ENCODE peak calls at places on chromosomes 3 and 15, in ten cellular contexts. C is stimulated activated CD4-positive, alpha-beta T cell treated with anti-CD3 and anti-CD28 coated beads, Interleukin-12 subunit alpha, Interleukin-12 subunit beta, amount 100 ng/mL, for 24 hours; Z is activated naive CD8-positive, alpha-beta T cell treated with anti-CD3 and anti-CD28 coated beads, Interleukin-2, amount 50 U/mL, for 24 hours; G is substantia nigra; Y is activated CD8-positive, alpha-beta memory T cell treated with anti-CD3 and anti-CD28 coated beads for 48 hours; S is lower leg skin; D is stimulated activated CD8-positive, alpha-beta memory T cell treated with anti-CD3 and anti-CD28 coated beads, Interleukin-4, amount 100 ng/mL, for 24 hours; B is activated gamma-delta T cell treated with Interleukin-2 at 50 U/mL for 16 hours; P is NCI-H1092; K is activated CD4-positive, alpha-beta T cell treated with anti-CD3 and anti-CD28 coated beads, Interleukin-2, amount 10 ng/mL, durations not matched to agents 7 days and 5 days. L is an unnamed sample.

GRCh38 chr15:91193059-91193715 is 93.1 kb downstream of the SV2B start:
- DNase-seq in C (no peak), Z (no peak), G (no peak), Y (no peak), S (no peak), D (no peak), B (no peak), P (no peak), K (no peak), L (no peak)

GRCh38 chr3:122409392-122409791 is 6.5 kb downstream of the WDR5B start:
- DNase-seq in C (no peak), Z (no peak), G (no peak), Y (no peak), S (no peak), D (no peak), B (no peak), P (no peak), K (no peak), L (no peak)

GRCh38 chr3:11784962-11785361 is 61.7 kb downstream of the TAMM41 start:
- DNase-seq in C (no peak), Z (no peak), G (no peak), Y (no peak), S (no peak), D (no peak), B (no peak), P (no peak), K (peak; percentile 58), L (no peak)

GRCh38 chr15:29103825-29104565 is 165.6 kb downstream of the NSMCE3 start:
- DNase-seq in C (peak; percentile 33), Z (peak; percentile 68), G (peak; percentile 78), Y (peak; percentile 38), S (no peak), D (peak; percentile 38), B (peak; percentile 51), P (no peak), K (peak; percentile 43), L (peak; percentile 69)

GRCh38 chr15:59632714-59633113 is 21.1 kb downstream of the GCNT3 start:
- DNase-seq in C (no peak), Z (no peak), G (no peak), Y (no peak), S (no peak), D (no peak), B (no peak), P (no peak), K (no peak), L (no peak)

GRCh38 chr3:131283862-131284261 is 97.7 kb upstream of the NUDT16 start:
- DNase-seq in C (no peak), Z (no peak), G (no peak), Y (no peak), S (no peak), D (no peak), B (no peak), P (no peak), K (no peak), L (no peak)

GRCh38 chr15:44315164-44315563 is 26.6 kb downstream of the GOLM2 start:
- DNase-seq in C (no peak), Z (no peak), G (no peak), Y (no peak), S (no peak), D (no peak), B (no peak), P (no peak), K (no peak), L (no peak)

GRCh38 chr15:73518180-73518862 is 75.4 kb downstream of the REC114 start:
- DNase-seq in C (no peak), Z (no peak), G (no peak), Y (no peak), S (no peak), D (no peak), B (no peak), P (no peak), K (no peak), L (no peak)

GRCh38 chr3:108106031-108106430 is 15.2 kb upstream of the CD47 start:
- DNase-seq in C (no peak), Z (no peak), G (no peak), Y (no peak), S (no peak), D (no peak), B (no peak), P (no peak), K (no peak), L (no peak)

GRCh38 chr3:158213461-158213860 is 103.6 kb downstream of the RSRC1 start:
- DNase-seq in C (no peak), Z (no peak), G (no peak), Y (no peak), S (no peak), D (no peak), B (no peak), P (no peak), K (no peak), L (no peak)

GRCh38 chr3:129795596-129795995 is 97.9 kb downstream of the TMCC1 start:
- DNase-seq in C (no peak), Z (no peak), G (no peak), Y (no peak), S (no peak), D (no peak), B (no peak), P (no peak), K (no peak), L (no peak)